ENCODE peak calls at places on chromosomes 5 and 9, in six cellular contexts. U is HCT116, P is H1, K is HepG2, O is GM12878, W is SK-N-SH. C is an unnamed sample. For H3K27me3, the result is how much of the 10 kb centered on the place peaks cover.

GRCh38 chr9:117120061-117120460 is 294.8 kb downstream of the ASTN2 start:
- DNase-seq in U (no peak), P (no peak), K (no peak), O (no peak), W (no peak), C (no peak)

GRCh38 chr9:134809296-134809695 is 71.3 kb upstream of the FCN2 start:
- DNase-seq in U (no peak), P (no peak), K (no peak), O (no peak), W (no peak), C (no peak)

GRCh38 chr5:154824070-154824469 is 26.3 kb downstream of the FAXDC2 start:
- DNase-seq in U (no peak), P (no peak), K (peak), O (no peak), W (no peak), C (no peak)

GRCh38 chr5:172929371-172929838 is 29.8 kb upstream of the RPL26L1 start:
- DNase-seq in U (no peak), P (no peak), K (no peak), O (no peak), W (no peak), C (no peak)

GRCh38 chr5:139517683-139518564 is 35.4 kb upstream of the STING1 start:
- DNase-seq in U (peak), P (peak), K (peak), O (no peak), W (peak), C (peak)

GRCh38 chr5:60586307-60586901 is 113.6 kb downstream of the DEPDC1B start:
- DNase-seq in U (peak), P (no peak), K (peak), O (no peak), W (peak), C (no peak)

GRCh38 chr5:97094579-97095317 is 47.7 kb downstream of the LIX1 start:
- DNase-seq in U (no peak), P (no peak), K (no peak), O (peak), W (no peak), C (no peak)

GRCh38 chr5:37211661-37212060 is 37.5 kb downstream of the CPLANE1 start:
- DNase-seq in U (no peak), P (no peak), K (no peak), O (no peak), W (no peak), C (no peak)

GRCh38 chr5:31617867-31618266 is 21.1 kb upstream of the PDZD2 start:
- DNase-seq in U (no peak), P (no peak), K (no peak), O (no peak), W (peak), C (no peak)

GRCh38 chr9:131799177-131799823 is 59.4 kb upstream of the RAPGEF1 start:
- DNase-seq in U (peak), P (peak), K (peak), O (no peak), W (no peak), C (peak)

GRCh38 chr5:912356-913091 is 19.8 kb downstream of the TRIP13 start:
- DNase-seq in U (peak), P (no peak), K (no peak), O (no peak), W (no peak), C (no peak)

GRCh38 chr9:90086076-90086475 is 481.3 kb downstream of the GADD45G start:
- DNase-seq in U (no peak), P (no peak), K (no peak), O (no peak), W (no peak), C (peak)

GRCh38 chr9:93119953-93120845 is 13.9 kb downstream of the NINJ1 start:
- DNase-seq in U (peak), P (no peak), K (peak), O (no peak), W (peak), C (no peak)

GRCh38 chr9:133990366-133991210 is 1.5 kb downstream of the VAV2 start:
- DNase-seq in U (peak), P (no peak), K (peak), O (no peak), W (peak), C (no peak)

GRCh38 chr5:171617787-171618690 is 167.6 kb upstream of the SMIM23 start:
- DNase-seq in U (no peak), P (no peak), K (no peak), O (no peak), W (no peak), C (no peak)
- H3K27me3 ChIP-seq in U (under half), P (half or more), K (under half), O (under half), W (under half), C (half or more)

GRCh38 chr9:72726951-72727350 is 205.5 kb downstream of the TMC1 start:
- DNase-seq in U (no peak), P (no peak), K (no peak), O (no peak), W (no peak), C (peak)

GRCh38 chr9:72733896-72734295 is 212.5 kb downstream of the TMC1 start:
- DNase-seq in U (no peak), P (no peak), K (no peak), O (no peak), W (no peak), C (no peak)

DNA sequence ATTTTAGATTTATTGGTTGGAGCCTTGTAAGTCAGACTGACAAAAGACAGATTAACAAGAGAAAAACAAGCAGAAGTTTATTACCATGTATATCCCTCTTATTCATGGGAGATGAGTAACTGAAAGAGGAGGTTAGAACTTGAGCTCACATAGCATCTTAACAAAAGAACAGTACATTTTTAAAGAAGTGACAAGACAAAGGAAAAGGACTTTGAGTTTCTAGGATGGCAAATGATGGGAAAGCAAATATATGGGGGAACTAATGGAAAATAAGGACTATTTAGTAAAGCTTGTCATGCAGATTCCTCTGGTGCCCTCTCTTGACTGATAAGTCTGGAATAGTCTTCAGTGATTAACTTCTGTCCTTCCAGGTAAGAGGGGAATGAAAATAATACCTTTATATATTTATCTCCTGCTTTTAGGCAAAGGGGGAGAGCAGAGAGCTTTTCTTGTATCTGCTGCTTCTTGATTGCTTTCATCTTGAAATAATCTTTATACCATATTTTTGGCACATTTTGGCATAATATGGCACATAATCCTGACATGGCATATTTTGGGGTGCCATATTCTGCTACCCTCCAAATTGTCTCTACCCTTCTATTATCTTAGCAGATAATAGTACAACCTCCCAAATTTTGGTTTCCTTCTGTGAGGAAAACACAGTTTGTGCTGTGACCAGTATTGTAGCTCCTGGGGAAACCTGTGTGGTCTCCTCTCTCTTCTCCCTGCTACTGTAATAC is 206.8 kb downstream of the TMC1 start:
- DNase-seq in U (no peak), P (no peak), K (no peak), O (no peak), W (no peak), C (no peak)
- TF ChIP-seq YY1 in U (no peak), P (no peak), K (no peak), O (no peak), W (no peak), C (no peak)

DNA sequence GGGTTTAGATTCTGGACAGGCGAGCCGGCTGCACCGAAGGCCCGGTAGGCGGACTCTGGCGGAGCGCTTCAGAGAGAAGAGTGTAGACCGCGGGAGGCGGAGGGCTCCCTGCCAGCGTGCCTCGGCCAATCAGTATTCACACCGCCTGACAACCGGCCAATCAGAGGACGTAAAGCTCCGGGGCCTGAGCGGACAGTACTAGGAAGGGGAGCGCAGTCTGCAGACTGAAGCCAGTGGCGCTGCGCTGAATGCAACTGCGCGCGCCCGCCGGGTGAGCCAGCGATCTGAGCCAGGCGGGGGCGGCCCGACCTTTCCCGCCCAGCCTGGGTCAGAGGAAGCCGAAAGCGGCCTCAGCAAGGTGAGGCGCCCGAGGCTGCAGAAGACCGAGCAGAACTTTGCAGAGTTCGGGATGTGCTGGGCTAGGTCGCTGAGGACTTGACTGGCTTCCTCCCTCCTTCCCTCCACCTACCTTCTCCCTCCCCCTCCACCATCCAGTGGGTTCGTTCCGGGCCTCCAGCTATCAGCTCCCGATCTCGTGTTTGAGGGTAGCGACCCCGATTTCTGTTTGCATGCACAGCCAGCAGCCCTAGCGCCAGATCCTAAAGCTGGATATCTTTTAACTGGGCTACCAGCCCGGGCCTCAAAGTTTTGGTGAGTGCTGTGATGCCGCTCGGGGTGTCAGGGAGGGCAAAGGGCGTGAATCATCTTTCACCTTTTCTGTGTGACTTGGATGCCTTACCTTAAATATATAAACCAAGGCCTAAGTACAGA is at the start of gene DMRT2:
- DNase-seq in U (peak), P (peak), K (peak), O (no peak), W (peak), C (no peak)
- H3K27me3 ChIP-seq in U (under half), P (under half), K (under half), O (under half), W (half or more), C (under half)

GRCh38 chr5:62969409-62970120 is 390.9 kb downstream of the LRRC70 start:
- DNase-seq in U (no peak), P (no peak), K (no peak), O (no peak), W (no peak), C (no peak)
- TF ChIP-seq YY1 in U (no peak), P (no peak), K (no peak), O (no peak), W (no peak), C (no peak)

GRCh38 chr9:101791533-101791932 is 53.1 kb upstream of the GRIN3A start:
- DNase-seq in U (no peak), P (no peak), K (no peak), O (no peak), W (no peak), C (no peak)
- H3K27me3 ChIP-seq in U (under half), P (under half), K (under half), O (under half), W (under half), C (under half)

DNA sequence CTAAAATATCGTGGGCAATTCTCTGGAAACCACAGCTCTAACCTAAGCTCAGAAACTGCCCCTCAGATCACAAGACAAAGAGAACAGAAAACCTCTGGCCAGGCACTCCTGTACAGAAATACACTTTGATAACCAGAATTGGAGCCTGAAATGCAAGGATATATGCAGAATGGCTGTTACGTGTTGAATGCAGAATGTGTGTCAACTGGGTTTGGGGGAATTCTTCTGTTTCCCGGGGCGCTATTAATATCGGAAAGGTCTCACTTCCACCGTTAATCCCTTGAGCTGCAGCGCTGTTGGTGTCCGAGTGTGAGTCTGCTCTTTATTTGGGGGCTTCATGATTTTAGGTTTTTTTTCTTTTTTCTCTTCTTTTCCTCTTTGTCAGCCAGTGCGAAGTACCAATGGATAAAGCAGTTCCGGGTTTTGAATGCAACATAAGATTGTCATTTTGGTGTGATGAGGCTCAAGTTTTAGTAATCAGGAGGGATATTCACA is 1.2 kb downstream of the PIK3R1 start:
- DNase-seq in U (no peak), P (no peak), K (no peak), O (no peak), W (peak), C (no peak)
- TF ChIP-seq YY1 in U (no peak), P (no peak), K (no peak), O (no peak), W (no peak), C (no peak)

GRCh38 chr5:73438897-73439470 is 9.6 kb downstream of the FOXD1 start:
- DNase-seq in U (no peak), P (no peak), K (no peak), O (no peak), W (no peak), C (no peak)
- H3K27me3 ChIP-seq in U (under half), P (half or more), K (under half), O (under half), W (under half), C (half or more)

GRCh38 chr9:121350993-121351561 is 19.0 kb downstream of the STOM start:
- DNase-seq in U (peak), P (no peak), K (no peak), O (no peak), W (peak), C (no peak)

GRCh38 chr9:121357011-121357410 is 13.0 kb downstream of the STOM start:
- DNase-seq in U (no peak), P (no peak), K (no peak), O (no peak), W (no peak), C (no peak)

GRCh38 chr9:121354770-121355169 is 15.3 kb downstream of the STOM start:
- DNase-seq in U (no peak), P (no peak), K (no peak), O (no peak), W (no peak), C (no peak)

GRCh38 chr9:121354141-121354540 is 15.9 kb downstream of the STOM start:
- DNase-seq in U (no peak), P (no peak), K (peak), O (no peak), W (no peak), C (no peak)

DNA sequence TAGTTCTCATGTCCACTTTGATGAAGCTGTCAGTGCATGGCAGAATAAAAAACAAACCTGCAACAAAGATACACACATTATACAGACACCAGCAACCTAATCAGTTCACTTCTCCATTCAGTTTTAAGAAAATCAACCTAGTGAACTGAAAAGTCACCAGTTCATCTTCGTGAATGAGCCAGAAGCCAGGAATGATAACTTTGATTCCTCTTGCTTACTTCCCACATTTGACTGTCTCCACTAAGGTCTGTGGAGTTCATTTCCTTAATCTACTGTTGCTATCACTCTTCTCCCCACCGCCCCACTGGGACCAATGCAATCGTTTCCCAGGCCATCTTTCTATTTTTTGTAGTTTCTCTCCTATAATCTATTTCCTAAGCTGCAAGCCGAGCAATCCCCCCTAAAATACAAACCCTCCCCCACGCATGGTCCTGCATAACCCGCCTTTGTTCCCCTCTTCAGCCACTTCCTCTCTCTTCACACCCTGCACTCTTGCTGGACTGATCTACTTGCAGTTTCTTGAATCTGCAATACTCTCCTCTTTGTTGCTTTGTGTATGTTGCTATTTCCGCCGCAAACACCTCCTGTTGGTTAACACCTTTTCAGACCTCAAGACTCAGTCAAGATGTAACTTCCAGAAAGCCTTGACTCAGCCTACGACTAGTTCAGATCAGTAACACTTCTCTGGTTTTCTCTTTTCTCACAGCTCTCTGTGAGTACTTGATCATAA is 16.6 kb downstream of the STOM start:
- DNase-seq in U (no peak), P (no peak), K (no peak), O (peak), W (no peak), C (no peak)
- TF ChIP-seq YY1 in U (no peak), P (no peak), K (no peak), O (no peak), W (no peak), C (no peak)

GRCh38 chr5:55316289-55316688 is 8.5 kb downstream of the MTREX start:
- DNase-seq in U (no peak), P (no peak), K (no peak), O (no peak), W (no peak), C (no peak)

GRCh38 chr5:55324006-55324405 is 16.2 kb downstream of the MTREX start:
- DNase-seq in U (no peak), P (no peak), K (peak), O (no peak), W (no peak), C (no peak)

GRCh38 chr5:55316842-55317241 is 9.1 kb downstream of the MTREX start:
- DNase-seq in U (no peak), P (no peak), K (no peak), O (no peak), W (no peak), C (no peak)

GRCh38 chr5:55320571-55320970 is 12.8 kb downstream of the MTREX start:
- DNase-seq in U (no peak), P (no peak), K (no peak), O (no peak), W (no peak), C (no peak)

DNA sequence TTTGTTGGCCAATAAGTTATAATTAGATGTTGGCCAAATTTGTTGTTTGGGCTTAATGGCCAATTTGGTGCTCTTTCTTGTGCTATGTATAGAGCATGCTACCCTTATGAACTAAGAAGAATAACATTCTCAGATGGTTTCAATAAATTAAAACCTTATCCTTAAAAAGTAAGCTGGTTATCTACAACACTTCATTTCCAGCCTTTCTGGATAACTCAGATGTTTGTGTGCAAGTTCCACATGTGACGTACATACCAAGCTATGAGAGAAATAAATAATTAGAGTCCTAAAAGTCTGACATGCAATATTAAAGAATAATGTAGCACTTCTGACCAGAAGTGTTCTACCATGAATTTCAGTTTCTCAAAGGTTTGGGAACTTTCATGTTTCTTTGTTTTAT is 11.7 kb downstream of the MTREX start:
- DNase-seq in U (no peak), P (no peak), K (no peak), O (no peak), W (no peak), C (no peak)
- H3K27me3 ChIP-seq in U (under half), P (under half), K (under half), O (under half), W (under half), C (under half)

GRCh38 chr9:136748201-136748600 is at the start of gene LCN6:
- DNase-seq in U (no peak), P (no peak), K (no peak), O (no peak), W (no peak), C (no peak)

GRCh38 chr9:136750526-136750925 is 2.2 kb upstream of the LCN6 start:
- DNase-seq in U (no peak), P (no peak), K (no peak), O (no peak), W (no peak), C (no peak)

GRCh38 chr9:136747161-136748060 is 914 bp downstream of the LCN6 start:
- DNase-seq in U (no peak), P (no peak), K (no peak), O (no peak), W (no peak), C (no peak)

GRCh38 chr9:136746621-136747020 is 1.7 kb downstream of the LCN6 start:
- DNase-seq in U (no peak), P (no peak), K (no peak), O (no peak), W (no peak), C (no peak)

GRCh38 chr9:136748656-136749551 is 579 bp upstream of the LCN6 start:
- DNase-seq in U (no peak), P (no peak), K (no peak), O (no peak), W (no peak), C (no peak)
- TF ChIP-seq YY1 in U (no peak), P (no peak), K (no peak), O (no peak), W (no peak), C (no peak)